ENCODE peak calls at places on chromosome 17, in nine cellular contexts. One of them, this sample, is unnamed.

GRCh38 chr17:16352303-16352837 is 899 bp downstream of the CENPV start:
- DNase-seq in naive thymus-derived CD8-positive, alpha-beta T cell: no peak
- DNase-seq in lower leg skin: no peak
- DNase-seq in RPMI7951: peak; percentile 38
- DNase-seq in occipital lobe: peak; percentile 19
- DNase-seq in stomach: peak; percentile 48
- DNase-seq in AG09309: no peak
- DNase-seq in H54: no peak
- DNase-seq in NCI-H510A treated with DMSO at 0.1 percent for 48 hours: peak; percentile 92
- DNase-seq in this sample: peak; percentile 94

GRCh38 chr17:77571562-77571981 is 386.9 kb upstream of the TNRC6C start:
- DNase-seq in H54: no peak
- DNase-seq in lower leg skin: no peak
- DNase-seq in AG09309: no peak
- DNase-seq in NCI-H510A treated with DMSO at 0.1 percent for 48 hours: peak; percentile 78
- DNase-seq in occipital lobe: peak; percentile 28
- DNase-seq in naive thymus-derived CD8-positive, alpha-beta T cell: peak; percentile 64
- DNase-seq in stomach: peak; percentile 32
- DNase-seq in RPMI7951: peak; percentile 5
- DNase-seq in this sample: no peak

GRCh38 chr17:47201168-47201567 is 8.0 kb upstream of the MYL4 start:
- DNase-seq in stomach: no peak
- DNase-seq in occipital lobe: no peak
- DNase-seq in AG09309: no peak
- DNase-seq in RPMI7951: no peak
- DNase-seq in NCI-H510A treated with DMSO at 0.1 percent for 48 hours: no peak
- DNase-seq in H54: no peak
- DNase-seq in lower leg skin: no peak
- DNase-seq in naive thymus-derived CD8-positive, alpha-beta T cell: no peak
- DNase-seq in this sample: no peak

GRCh38 chr17:80248001-80248893 is 12.4 kb upstream of the RNF213 start:
- DNase-seq in AG09309: no peak
- DNase-seq in NCI-H510A treated with DMSO at 0.1 percent for 48 hours: no peak
- DNase-seq in stomach: no peak
- DNase-seq in H54: no peak
- DNase-seq in naive thymus-derived CD8-positive, alpha-beta T cell: peak; percentile 56
- DNase-seq in RPMI7951: no peak
- DNase-seq in occipital lobe: no peak
- DNase-seq in lower leg skin: no peak
- DNase-seq in this sample: no peak

GRCh38 chr17:34319087-34319486 is at the start of gene CCL8:
- DNase-seq in lower leg skin: no peak
- DNase-seq in H54: no peak
- DNase-seq in naive thymus-derived CD8-positive, alpha-beta T cell: no peak
- DNase-seq in stomach: no peak
- DNase-seq in AG09309: no peak
- DNase-seq in NCI-H510A treated with DMSO at 0.1 percent for 48 hours: no peak
- DNase-seq in occipital lobe: no peak
- DNase-seq in RPMI7951: no peak
- DNase-seq in this sample: no peak

GRCh38 chr17:12789075-12789975 is at the start of gene ARHGAP44:
- DNase-seq in H54: no peak
- DNase-seq in NCI-H510A treated with DMSO at 0.1 percent for 48 hours: peak; percentile 29
- DNase-seq in naive thymus-derived CD8-positive, alpha-beta T cell: no peak
- DNase-seq in lower leg skin: peak; percentile 88
- DNase-seq in AG09309: no peak
- DNase-seq in RPMI7951: peak; percentile 27
- DNase-seq in occipital lobe: peak; percentile 65
- DNase-seq in stomach: peak; percentile 73
- DNase-seq in this sample: peak; percentile 55

GRCh38 chr17:29039764-29040598 is 3.0 kb upstream of the PIPOX start:
- DNase-seq in lower leg skin: no peak
- DNase-seq in NCI-H510A treated with DMSO at 0.1 percent for 48 hours: no peak
- DNase-seq in H54: peak; percentile 69
- DNase-seq in RPMI7951: peak; percentile 90
- DNase-seq in occipital lobe: no peak
- DNase-seq in stomach: no peak
- DNase-seq in AG09309: peak; percentile 87
- DNase-seq in naive thymus-derived CD8-positive, alpha-beta T cell: no peak
- DNase-seq in this sample: no peak

GRCh38 chr17:789160-789840 is 7.1 kb downstream of the MRM3 start:
- DNase-seq in NCI-H510A treated with DMSO at 0.1 percent for 48 hours: no peak
- DNase-seq in AG09309: no peak
- DNase-seq in occipital lobe: no peak
- DNase-seq in H54: no peak
- DNase-seq in RPMI7951: no peak
- DNase-seq in stomach: no peak
- DNase-seq in naive thymus-derived CD8-positive, alpha-beta T cell: no peak
- DNase-seq in lower leg skin: no peak
- DNase-seq in this sample: no peak

GRCh38 chr17:58487589-58488427 is at the start of gene HSF5:
- DNase-seq in occipital lobe: no peak
- DNase-seq in NCI-H510A treated with DMSO at 0.1 percent for 48 hours: no peak
- DNase-seq in stomach: peak; percentile 36
- DNase-seq in RPMI7951: no peak
- DNase-seq in lower leg skin: no peak
- DNase-seq in AG09309: no peak
- DNase-seq in H54: no peak
- DNase-seq in naive thymus-derived CD8-positive, alpha-beta T cell: peak; percentile 89
- DNase-seq in this sample: no peak

GRCh38 chr17:18957831-18958230 is 5.9 kb downstream of the SLC5A10 start:
- DNase-seq in occipital lobe: no peak
- DNase-seq in RPMI7951: no peak
- DNase-seq in naive thymus-derived CD8-positive, alpha-beta T cell: peak; percentile 30
- DNase-seq in lower leg skin: no peak
- DNase-seq in AG09309: no peak
- DNase-seq in NCI-H510A treated with DMSO at 0.1 percent for 48 hours: no peak
- DNase-seq in stomach: no peak
- DNase-seq in H54: no peak
- DNase-seq in this sample: no peak

GRCh38 chr17:7686221-7687071 is 844 bp downstream of the TP53 start:
- DNase-seq in H54: no peak
- DNase-seq in naive thymus-derived CD8-positive, alpha-beta T cell: peak; percentile 89
- DNase-seq in stomach: peak; percentile 76
- DNase-seq in NCI-H510A treated with DMSO at 0.1 percent for 48 hours: peak; percentile 93
- DNase-seq in occipital lobe: peak; percentile 80
- DNase-seq in AG09309: peak; percentile 39
- DNase-seq in lower leg skin: peak; percentile 95
- DNase-seq in RPMI7951: peak; percentile 80
- DNase-seq in this sample: peak; percentile 87

GRCh38 chr17:17385502-17385901 is 82.3 kb downstream of the NT5M start:
- DNase-seq in AG09309: no peak
- DNase-seq in RPMI7951: no peak
- DNase-seq in stomach: no peak
- DNase-seq in lower leg skin: no peak
- DNase-seq in naive thymus-derived CD8-positive, alpha-beta T cell: no peak
- DNase-seq in occipital lobe: no peak
- DNase-seq in H54: no peak
- DNase-seq in NCI-H510A treated with DMSO at 0.1 percent for 48 hours: peak; percentile 66
- DNase-seq in this sample: no peak

GRCh38 chr17:17899486-17899885 is 62.7 kb upstream of the SREBF1 start:
- DNase-seq in lower leg skin: no peak
- DNase-seq in occipital lobe: no peak
- DNase-seq in NCI-H510A treated with DMSO at 0.1 percent for 48 hours: no peak
- DNase-seq in AG09309: no peak
- DNase-seq in H54: no peak
- DNase-seq in RPMI7951: no peak
- DNase-seq in stomach: no peak
- DNase-seq in naive thymus-derived CD8-positive, alpha-beta T cell: no peak
- DNase-seq in this sample: no peak

GRCh38 chr17:48612456-48612853 is 1.6 kb upstream of the HOXB7 start:
- DNase-seq in stomach: no peak
- DNase-seq in RPMI7951: peak; percentile 33
- DNase-seq in occipital lobe: no peak
- DNase-seq in NCI-H510A treated with DMSO at 0.1 percent for 48 hours: no peak
- DNase-seq in H54: no peak
- DNase-seq in AG09309: no peak
- DNase-seq in naive thymus-derived CD8-positive, alpha-beta T cell: no peak
- DNase-seq in lower leg skin: no peak
- DNase-seq in this sample: peak; percentile 41

GRCh38 chr17:8650119-8650499 is 19.6 kb upstream of the MYH10 start:
- DNase-seq in occipital lobe: no peak
- DNase-seq in NCI-H510A treated with DMSO at 0.1 percent for 48 hours: no peak
- DNase-seq in stomach: no peak
- DNase-seq in H54: no peak
- DNase-seq in naive thymus-derived CD8-positive, alpha-beta T cell: no peak
- DNase-seq in RPMI7951: no peak
- DNase-seq in lower leg skin: no peak
- DNase-seq in AG09309: no peak
- DNase-seq in this sample: no peak

GRCh38 chr17:77363821-77364361 is 223.1 kb downstream of the SEC14L1 start:
- DNase-seq in NCI-H510A treated with DMSO at 0.1 percent for 48 hours: no peak
- DNase-seq in AG09309: no peak
- DNase-seq in H54: no peak
- DNase-seq in RPMI7951: no peak
- DNase-seq in lower leg skin: no peak
- DNase-seq in occipital lobe: no peak
- DNase-seq in stomach: no peak
- DNase-seq in naive thymus-derived CD8-positive, alpha-beta T cell: no peak
- DNase-seq in this sample: no peak

GRCh38 chr17:61331886-61332285 is 67.8 kb upstream of the TBX2 start:
- DNase-seq in NCI-H510A treated with DMSO at 0.1 percent for 48 hours: no peak
- DNase-seq in occipital lobe: no peak
- DNase-seq in naive thymus-derived CD8-positive, alpha-beta T cell: no peak
- DNase-seq in H54: no peak
- DNase-seq in stomach: no peak
- DNase-seq in AG09309: no peak
- DNase-seq in lower leg skin: no peak
- DNase-seq in RPMI7951: peak; percentile 76
- DNase-seq in this sample: no peak

GRCh38 chr17:48546187-48546923 is 1.4 kb upstream of the HOXB2 start:
- DNase-seq in lower leg skin: no peak
- DNase-seq in RPMI7951: peak; percentile 56
- DNase-seq in NCI-H510A treated with DMSO at 0.1 percent for 48 hours: no peak
- DNase-seq in naive thymus-derived CD8-positive, alpha-beta T cell: no peak
- DNase-seq in H54: no peak
- DNase-seq in AG09309: no peak
- DNase-seq in stomach: no peak
- DNase-seq in occipital lobe: no peak
- DNase-seq in this sample: no peak

GRCh38 chr17:31413871-31414589 is 22.6 kb downstream of the RAB11FIP4 start:
- DNase-seq in naive thymus-derived CD8-positive, alpha-beta T cell: no peak
- DNase-seq in RPMI7951: peak; percentile 74
- DNase-seq in H54: no peak
- DNase-seq in AG09309: peak; percentile 40
- DNase-seq in NCI-H510A treated with DMSO at 0.1 percent for 48 hours: no peak
- DNase-seq in stomach: no peak
- DNase-seq in occipital lobe: peak; percentile 72
- DNase-seq in lower leg skin: no peak
- DNase-seq in this sample: no peak

GRCh38 chr17:41635121-41636097 is 11.0 kb upstream of the KRT17 start:
- DNase-seq in AG09309: no peak
- DNase-seq in lower leg skin: no peak
- DNase-seq in H54: no peak
- DNase-seq in naive thymus-derived CD8-positive, alpha-beta T cell: no peak
- DNase-seq in NCI-H510A treated with DMSO at 0.1 percent for 48 hours: no peak
- DNase-seq in occipital lobe: no peak
- DNase-seq in RPMI7951: peak; percentile 45
- DNase-seq in stomach: peak; percentile 75
- DNase-seq in this sample: no peak

GRCh38 chr17:42698736-42699414 is 16.5 kb downstream of the CNTNAP1 start:
- DNase-seq in H54: peak; percentile 83
- DNase-seq in NCI-H510A treated with DMSO at 0.1 percent for 48 hours: no peak
- DNase-seq in occipital lobe: no peak
- DNase-seq in stomach: no peak
- DNase-seq in AG09309: no peak
- DNase-seq in RPMI7951: peak; percentile 83
- DNase-seq in lower leg skin: no peak
- DNase-seq in naive thymus-derived CD8-positive, alpha-beta T cell: no peak
- DNase-seq in this sample: no peak

GRCh38 chr17:27793168-27793905 is 7.0 kb downstream of the NOS2 start:
- DNase-seq in naive thymus-derived CD8-positive, alpha-beta T cell: no peak
- DNase-seq in occipital lobe: no peak
- DNase-seq in RPMI7951: peak; percentile 57
- DNase-seq in lower leg skin: no peak
- DNase-seq in NCI-H510A treated with DMSO at 0.1 percent for 48 hours: peak; percentile 28
- DNase-seq in stomach: no peak
- DNase-seq in AG09309: no peak
- DNase-seq in H54: no peak
- DNase-seq in this sample: no peak

GRCh38 chr17:41516147-41516827 is 2.4 kb downstream of the KRT15 start:
- DNase-seq in AG09309: no peak
- DNase-seq in NCI-H510A treated with DMSO at 0.1 percent for 48 hours: no peak
- DNase-seq in lower leg skin: no peak
- DNase-seq in occipital lobe: no peak
- DNase-seq in naive thymus-derived CD8-positive, alpha-beta T cell: no peak
- DNase-seq in RPMI7951: no peak
- DNase-seq in H54: no peak
- DNase-seq in stomach: no peak
- DNase-seq in this sample: no peak

GRCh38 chr17:39836117-39836516 is 28.0 kb downstream of the IKZF3 start:
- DNase-seq in naive thymus-derived CD8-positive, alpha-beta T cell: no peak
- DNase-seq in RPMI7951: no peak
- DNase-seq in H54: no peak
- DNase-seq in AG09309: no peak
- DNase-seq in stomach: no peak
- DNase-seq in occipital lobe: no peak
- DNase-seq in lower leg skin: no peak
- DNase-seq in NCI-H510A treated with DMSO at 0.1 percent for 48 hours: no peak
- DNase-seq in this sample: no peak

GRCh38 chr17:9022553-9023388 is 1.5 kb downstream of the NTN1 start:
- DNase-seq in AG09309: no peak
- DNase-seq in lower leg skin: peak; percentile 84
- DNase-seq in H54: no peak
- DNase-seq in naive thymus-derived CD8-positive, alpha-beta T cell: no peak
- DNase-seq in occipital lobe: no peak
- DNase-seq in NCI-H510A treated with DMSO at 0.1 percent for 48 hours: no peak
- DNase-seq in stomach: no peak
- DNase-seq in RPMI7951: no peak
- DNase-seq in this sample: peak; percentile 36

GRCh38 chr17:65754641-65755040 is 193.2 kb upstream of the AXIN2 start:
- DNase-seq in stomach: no peak
- DNase-seq in H54: no peak
- DNase-seq in occipital lobe: no peak
- DNase-seq in NCI-H510A treated with DMSO at 0.1 percent for 48 hours: no peak
- DNase-seq in naive thymus-derived CD8-positive, alpha-beta T cell: no peak
- DNase-seq in RPMI7951: no peak
- DNase-seq in AG09309: no peak
- DNase-seq in lower leg skin: no peak
- DNase-seq in this sample: no peak

GRCh38 chr17:42878123-42878880 is 22.3 kb upstream of the G6PC1 start:
- DNase-seq in NCI-H510A treated with DMSO at 0.1 percent for 48 hours: no peak
- DNase-seq in H54: no peak
- DNase-seq in lower leg skin: no peak
- DNase-seq in AG09309: no peak
- DNase-seq in occipital lobe: no peak
- DNase-seq in naive thymus-derived CD8-positive, alpha-beta T cell: no peak
- DNase-seq in stomach: peak; percentile 81
- DNase-seq in RPMI7951: no peak
- DNase-seq in this sample: peak; percentile 90

GRCh38 chr17:50565559-50566350 is 5.2 kb downstream of the CACNA1G start:
- DNase-seq in naive thymus-derived CD8-positive, alpha-beta T cell: no peak
- DNase-seq in occipital lobe: peak; percentile 77
- DNase-seq in lower leg skin: no peak
- DNase-seq in AG09309: no peak
- DNase-seq in NCI-H510A treated with DMSO at 0.1 percent for 48 hours: no peak
- DNase-seq in RPMI7951: peak; percentile 22
- DNase-seq in stomach: no peak
- DNase-seq in H54: no peak
- DNase-seq in this sample: peak; percentile 23

GRCh38 chr17:32854177-32854576 is 22.7 kb downstream of the MYO1D start:
- DNase-seq in AG09309: no peak
- DNase-seq in occipital lobe: no peak
- DNase-seq in naive thymus-derived CD8-positive, alpha-beta T cell: no peak
- DNase-seq in NCI-H510A treated with DMSO at 0.1 percent for 48 hours: no peak
- DNase-seq in H54: no peak
- DNase-seq in stomach: no peak
- DNase-seq in RPMI7951: peak; percentile 15
- DNase-seq in lower leg skin: no peak
- DNase-seq in this sample: no peak

GRCh38 chr17:35294756-35295155 is 51.9 kb downstream of the SLFN5 start:
- DNase-seq in H54: no peak
- DNase-seq in NCI-H510A treated with DMSO at 0.1 percent for 48 hours: no peak
- DNase-seq in occipital lobe: no peak
- DNase-seq in AG09309: no peak
- DNase-seq in lower leg skin: no peak
- DNase-seq in RPMI7951: no peak
- DNase-seq in stomach: no peak
- DNase-seq in naive thymus-derived CD8-positive, alpha-beta T cell: no peak
- DNase-seq in this sample: no peak

GRCh38 chr17:74601944-74602572 is 10.0 kb upstream of the CD300LD start:
- DNase-seq in AG09309: no peak
- DNase-seq in RPMI7951: peak; percentile 37
- DNase-seq in NCI-H510A treated with DMSO at 0.1 percent for 48 hours: peak; percentile 20
- DNase-seq in occipital lobe: no peak
- DNase-seq in H54: peak; percentile 61
- DNase-seq in lower leg skin: no peak
- DNase-seq in naive thymus-derived CD8-positive, alpha-beta T cell: no peak
- DNase-seq in stomach: no peak
- DNase-seq in this sample: no peak

This sample was measured in NCI-H146.